ENCODE peak calls at places on chromosomes 16 and 17, in five cellular contexts. W, C, P, J and G are unnamed samples.

GRCh38 chr17:63988741-63989621 is 9.2 kb upstream of the PRR29 start:
- DNase-seq in J (no peak), W (no peak), P (no peak), C (peak), G (peak)

GRCh38 chr16:23296994-23297393 is 5.1 kb upstream of the SCNN1B start:
- DNase-seq in W (no peak), J (peak), P (no peak), C (no peak), G (no peak)

GRCh38 chr16:11597268-11597690 is 10.6 kb upstream of the LITAF start:
- DNase-seq in J (no peak), P (no peak), C (no peak), W (no peak), G (peak)

GRCh38 chr17:73630957-73631595 is 13.2 kb downstream of the SDK2 start:
- DNase-seq in J (no peak), W (no peak), C (no peak), P (no peak), G (no peak)

GRCh38 chr16:23222929-23223328 is 40.4 kb downstream of the SCNN1G start:
- DNase-seq in W (no peak), J (no peak), C (no peak), P (no peak), G (no peak)

GRCh38 chr17:75854881-75855309 is 240 bp downstream of the WBP2 start:
- DNase-seq in P (no peak), C (peak), W (no peak), J (peak), G (peak)

GRCh38 chr17:78597923-78598545 is 20.8 kb upstream of the DNAH17 start:
- DNase-seq in J (no peak), C (no peak), W (no peak), P (no peak), G (no peak)

GRCh38 chr17:31802502-31802901 is 56.5 kb downstream of the COPRS start:
- DNase-seq in W (no peak), C (peak), J (no peak), P (no peak), G (peak)

GRCh38 chr17:34645636-34646035 is 66.3 kb downstream of the TMEM132E start:
- DNase-seq in J (no peak), P (no peak), C (no peak), W (no peak), G (peak)

GRCh38 chr16:87344931-87345631 is 27.9 kb upstream of the C16orf95 start:
- DNase-seq in W (no peak), C (no peak), J (no peak), P (peak), G (peak)

GRCh38 chr17:2709173-2709661 is 2.3 kb downstream of the CLUH start:
- DNase-seq in C (no peak), W (no peak), J (no peak), P (no peak), G (peak)

GRCh38 chr16:63080736-63081135 is 1044.5 kb upstream of the CDH8 start:
- DNase-seq in P (no peak), W (no peak), C (no peak), J (no peak), G (no peak)

GRCh38 chr16:84851192-84852127 is 31.7 kb downstream of the CRISPLD2 start:
- DNase-seq in J (peak), C (no peak), P (no peak), W (no peak), G (no peak)

GRCh38 chr16:9091867-9092281 is 430 bp downstream of the HAPSTR1 start:
- DNase-seq in W (peak), J (no peak), P (no peak), C (peak), G (peak)